ENCODE peak calls at places on chromosomes 16 and 17, in five cellular contexts. C, K, T, O and L are unnamed samples.

GRCh38 chr16:49084628-49085390 is 196.8 kb downstream of the CBLN1 start:
- DNase-seq in C (no peak), T (no peak), O (no peak), K (no peak), L (no peak)

GRCh38 chr17:51820252-51820651 is 338.3 kb downstream of the CA10 start:
- DNase-seq in T (no peak), K (no peak), C (no peak), O (no peak), L (no peak)

GRCh38 chr16:54289242-54290051 is 2.9 kb upstream of the IRX3 start:
- DNase-seq in K (no peak), O (peak), T (no peak), C (no peak), L (no peak)

GRCh38 chr17:66337866-66338472 is 35.6 kb downstream of the PRKCA start:
- DNase-seq in T (no peak), K (no peak), C (no peak), O (no peak), L (no peak)

GRCh38 chr17:4980644-4981216 is 6.7 kb downstream of the CAMTA2 start:
- DNase-seq in C (peak), T (no peak), K (no peak), O (peak), L (no peak)

GRCh38 chr17:6455321-6455705 is 11.1 kb downstream of the PIMREG start:
- DNase-seq in K (no peak), T (peak), O (no peak), C (no peak), L (no peak)

GRCh38 chr17:17420035-17420434 is 56.8 kb upstream of the MED9 start:
- DNase-seq in C (no peak), K (no peak), T (no peak), O (no peak), L (no peak)

GRCh38 chr17:1506649-1507254 is 9.7 kb downstream of the INPP5K start:
- DNase-seq in C (no peak), O (no peak), K (no peak), T (no peak), L (no peak)

GRCh38 chr17:57021226-57021940 is 43.5 kb downstream of the SCPEP1 start:
- DNase-seq in K (peak), T (no peak), O (no peak), C (no peak), L (no peak)

GRCh38 chr16:74024997-74025396 is 271.6 kb upstream of the PSMD7 start:
- DNase-seq in K (no peak), C (no peak), O (no peak), T (no peak), L (no peak)

GRCh38 chr17:79393358-79394038 is 217.4 kb downstream of the RBFOX3 start:
- DNase-seq in C (peak), T (peak), O (peak), K (peak), L (peak)

GRCh38 chr17:57033296-57033695 is 51.8 kb upstream of the AKAP1 start:
- DNase-seq in O (no peak), K (peak), C (no peak), T (no peak), L (no peak)

GRCh38 chr17:74028717-74029116 is 174.8 kb upstream of the RPL38 start:
- DNase-seq in C (no peak), K (no peak), T (no peak), O (no peak), L (no peak)

GRCh38 chr17:83079766-83080616 is 582 bp downstream of the METRNL start:
- DNase-seq in T (no peak), C (no peak), O (no peak), K (no peak), L (no peak)

GRCh38 chr17:74846621-74847020 is 13.1 kb downstream of the GRIN2C start:
- DNase-seq in T (no peak), C (no peak), K (no peak), O (no peak), L (no peak)

GRCh38 chr16:50555269-50555875 is 7.2 kb downstream of the NKD1 start:
- DNase-seq in K (no peak), C (no peak), O (no peak), T (no peak), L (no peak)

GRCh38 chr16:80997139-80997798 is 9.4 kb downstream of the CMC2 start:
- DNase-seq in K (no peak), T (no peak), C (peak), O (no peak), L (no peak)

GRCh38 chr17:16406742-16407674 is 8.4 kb upstream of the TRPV2 start:
- DNase-seq in O (peak), C (peak), T (no peak), K (peak), L (peak)

GRCh38 chr17:7219434-7219811 is 213 bp downstream of the DLG4 start:
- DNase-seq in T (no peak), O (no peak), C (no peak), K (no peak), L (no peak)

GRCh38 chr17:77391668-77392375 is 251.1 kb downstream of the SEC14L1 start:
- DNase-seq in K (peak), O (no peak), C (peak), T (no peak), L (no peak)